ENCODE peak calls at places on chromosome 7, in seven cellular contexts. One of them, this sample, is unnamed.

GRCh38 chr7:44380179-44380830 is 54.9 kb upstream of the CAMK2B start:
- DNase-seq in GM12878: no peak
- DNase-seq in HepG2: no peak
- DNase-seq in H1: no peak
- DNase-seq in HCT116: no peak
- DNase-seq in SK-N-SH: peak
- DNase-seq in K562: no peak
- DNase-seq in this sample: no peak

GRCh38 chr7:92621026-92621540 is 30.9 kb upstream of the FAM133B start:
- DNase-seq in SK-N-SH: peak
- DNase-seq in HepG2: peak
- DNase-seq in GM12878: peak
- DNase-seq in HCT116: peak
- DNase-seq in H1: no peak
- DNase-seq in K562: peak
- DNase-seq in this sample: peak

GRCh38 chr7:2796358-2797352 is 47.5 kb downstream of the GNA12 start:
- DNase-seq in HepG2: no peak
- DNase-seq in H1: no peak
- DNase-seq in HCT116: no peak
- DNase-seq in SK-N-SH: no peak
- DNase-seq in K562: no peak
- DNase-seq in GM12878: no peak
- DNase-seq in this sample: no peak

GRCh38 chr7:3280445-3280844 is 20.6 kb upstream of the SDK1 start:
- DNase-seq in HepG2: no peak
- DNase-seq in SK-N-SH: no peak
- DNase-seq in GM12878: no peak
- DNase-seq in H1: no peak
- DNase-seq in HCT116: no peak
- DNase-seq in K562: no peak
- DNase-seq in this sample: no peak

GRCh38 chr7:42292991-42293521 is 56.0 kb upstream of the GLI3 start:
- DNase-seq in SK-N-SH: no peak
- DNase-seq in HepG2: no peak
- DNase-seq in HCT116: no peak
- DNase-seq in H1: no peak
- DNase-seq in K562: no peak
- DNase-seq in GM12878: no peak
- DNase-seq in this sample: peak

GRCh38 chr7:145696071-145696470 is 420.5 kb upstream of the CNTNAP2 start:
- DNase-seq in GM12878: no peak
- DNase-seq in K562: no peak
- DNase-seq in SK-N-SH: no peak
- DNase-seq in HepG2: no peak
- DNase-seq in HCT116: no peak
- DNase-seq in H1: no peak
- DNase-seq in this sample: no peak

GRCh38 chr7:80711521-80711920 is 73.1 kb downstream of the CD36 start:
- DNase-seq in H1: no peak
- DNase-seq in HepG2: no peak
- DNase-seq in K562: no peak
- DNase-seq in GM12878: no peak
- DNase-seq in HCT116: no peak
- DNase-seq in SK-N-SH: no peak
- DNase-seq in this sample: no peak

GRCh38 chr7:137903382-137904169 is 56.8 kb upstream of the DGKI start:
- DNase-seq in HepG2: peak
- DNase-seq in GM12878: peak
- DNase-seq in SK-N-SH: peak
- DNase-seq in K562: peak
- DNase-seq in H1: peak
- DNase-seq in HCT116: peak
- DNase-seq in this sample: peak

GRCh38 chr7:81484266-81484665 is 285.6 kb downstream of the HGF start:
- DNase-seq in HepG2: peak
- DNase-seq in GM12878: no peak
- DNase-seq in SK-N-SH: no peak
- DNase-seq in H1: no peak
- DNase-seq in K562: no peak
- DNase-seq in HCT116: no peak
- DNase-seq in this sample: no peak

GRCh38 chr7:27438878-27439589 is 196.4 kb downstream of the EVX1 start:
- DNase-seq in SK-N-SH: no peak
- DNase-seq in GM12878: no peak
- DNase-seq in H1: no peak
- DNase-seq in HCT116: no peak
- DNase-seq in K562: no peak
- DNase-seq in HepG2: no peak
- DNase-seq in this sample: no peak

GRCh38 chr7:27433581-27433980 is 191.0 kb downstream of the EVX1 start:
- DNase-seq in GM12878: no peak
- DNase-seq in H1: no peak
- DNase-seq in SK-N-SH: no peak
- DNase-seq in HepG2: no peak
- DNase-seq in K562: no peak
- DNase-seq in HCT116: no peak
- DNase-seq in this sample: no peak

GRCh38 chr7:27434729-27435400 is 192.3 kb downstream of the EVX1 start:
- DNase-seq in SK-N-SH: no peak
- DNase-seq in HCT116: no peak
- DNase-seq in HepG2: no peak
- DNase-seq in GM12878: no peak
- DNase-seq in H1: no peak
- DNase-seq in K562: no peak
- DNase-seq in this sample: no peak

GRCh38 chr7:27431465-27431864 is 188.9 kb downstream of the EVX1 start:
- DNase-seq in GM12878: no peak
- DNase-seq in K562: no peak
- DNase-seq in SK-N-SH: no peak
- DNase-seq in H1: no peak
- DNase-seq in HepG2: no peak
- DNase-seq in HCT116: no peak
- DNase-seq in this sample: no peak

GRCh38 chr7:27435461-27435860 is 192.9 kb downstream of the EVX1 start:
- DNase-seq in SK-N-SH: no peak
- DNase-seq in HepG2: no peak
- DNase-seq in H1: no peak
- DNase-seq in GM12878: no peak
- DNase-seq in HCT116: no peak
- DNase-seq in K562: no peak
- DNase-seq in this sample: no peak
- TF ChIP-seq JUND in SK-N-SH: no peak
- TF ChIP-seq JUND in HepG2: no peak
- TF ChIP-seq JUND in H1: no peak
- TF ChIP-seq JUND in GM12878: no peak
- TF ChIP-seq JUND in HCT116: no peak
- TF ChIP-seq JUND in K562: no peak
- TF ChIP-seq JUND in this sample: no peak

DNA sequence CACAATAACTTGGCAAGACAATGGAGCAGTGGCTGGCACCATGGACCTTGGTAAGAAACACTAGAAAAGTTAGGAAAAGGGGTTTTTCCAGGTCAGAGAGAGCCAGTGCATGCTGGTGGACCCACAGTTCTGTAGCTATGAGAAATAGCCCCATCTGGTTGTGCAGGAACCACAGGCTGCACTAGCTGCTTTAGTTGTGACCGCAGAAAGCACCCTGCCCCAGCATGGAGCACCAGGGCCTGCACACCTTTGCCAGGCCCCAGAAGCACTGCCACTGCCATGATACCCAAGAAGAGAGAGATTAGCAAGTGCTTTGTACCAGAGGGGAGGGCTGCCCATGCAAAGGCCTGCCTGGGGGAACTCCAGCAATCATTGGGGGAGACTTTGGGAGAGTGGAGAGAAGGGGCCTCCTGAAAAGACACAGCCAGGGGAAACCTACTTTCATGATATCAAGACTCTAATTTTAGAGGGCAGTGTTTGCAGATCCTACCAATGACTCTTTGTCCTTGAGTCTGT is 256.1 kb upstream of the C7orf33 start:
- DNase-seq in HCT116: no peak
- DNase-seq in H1: no peak
- DNase-seq in SK-N-SH: no peak
- DNase-seq in GM12878: no peak
- DNase-seq in HepG2: no peak
- DNase-seq in K562: no peak
- DNase-seq in this sample: no peak
- TF ChIP-seq JUND in HCT116: no peak
- TF ChIP-seq JUND in H1: no peak
- TF ChIP-seq JUND in SK-N-SH: no peak
- TF ChIP-seq JUND in GM12878: no peak
- TF ChIP-seq JUND in HepG2: no peak
- TF ChIP-seq JUND in K562: no peak
- TF ChIP-seq JUND in this sample: no peak

DNA sequence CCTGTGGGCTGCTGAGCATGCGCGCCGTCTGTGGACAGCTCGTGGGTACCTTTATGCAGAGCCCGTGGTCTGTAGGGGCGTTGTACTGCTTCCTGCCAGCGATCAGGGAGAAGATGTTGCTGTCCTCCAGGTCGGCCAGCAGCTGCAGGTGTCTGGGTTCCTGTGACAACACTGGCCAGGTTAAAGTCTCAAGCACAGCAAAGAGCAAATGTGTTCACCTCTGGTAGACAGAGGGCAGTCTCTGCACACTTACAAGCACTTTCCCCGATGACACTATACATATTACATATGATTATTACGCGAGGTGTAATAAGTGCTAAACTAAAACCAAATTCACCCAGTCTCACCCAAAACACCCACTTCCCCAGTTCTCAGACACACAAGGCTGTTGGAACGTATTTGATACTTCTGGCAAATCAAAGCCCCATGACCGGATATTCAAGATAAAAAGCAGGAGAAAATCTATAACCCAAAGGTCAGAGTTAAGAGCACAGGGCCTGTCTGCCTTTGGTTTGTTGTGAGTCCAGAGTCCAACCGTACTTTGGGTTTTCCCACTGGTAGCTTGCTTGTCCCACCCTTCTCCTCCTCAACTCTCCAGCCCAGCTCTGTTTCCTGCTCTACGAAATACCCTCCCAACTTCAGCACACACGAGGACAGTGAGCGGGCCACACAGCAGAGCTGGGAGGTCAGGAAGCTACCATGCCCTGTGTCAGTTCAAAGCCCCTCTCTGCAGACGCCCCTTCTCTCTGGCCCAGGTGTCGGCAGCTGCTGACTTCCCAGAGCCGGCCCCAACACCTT is 49.7 kb upstream of the DDC start:
- DNase-seq in GM12878: no peak
- DNase-seq in K562: no peak
- DNase-seq in HCT116: no peak
- DNase-seq in SK-N-SH: no peak
- DNase-seq in HepG2: peak
- DNase-seq in H1: no peak
- DNase-seq in this sample: peak
- TF ChIP-seq JUND in GM12878: no peak
- TF ChIP-seq JUND in K562: no peak
- TF ChIP-seq JUND in HCT116: no peak
- TF ChIP-seq JUND in SK-N-SH: no peak
- TF ChIP-seq JUND in HepG2: no peak
- TF ChIP-seq JUND in H1: no peak
- TF ChIP-seq JUND in this sample: no peak

DNA sequence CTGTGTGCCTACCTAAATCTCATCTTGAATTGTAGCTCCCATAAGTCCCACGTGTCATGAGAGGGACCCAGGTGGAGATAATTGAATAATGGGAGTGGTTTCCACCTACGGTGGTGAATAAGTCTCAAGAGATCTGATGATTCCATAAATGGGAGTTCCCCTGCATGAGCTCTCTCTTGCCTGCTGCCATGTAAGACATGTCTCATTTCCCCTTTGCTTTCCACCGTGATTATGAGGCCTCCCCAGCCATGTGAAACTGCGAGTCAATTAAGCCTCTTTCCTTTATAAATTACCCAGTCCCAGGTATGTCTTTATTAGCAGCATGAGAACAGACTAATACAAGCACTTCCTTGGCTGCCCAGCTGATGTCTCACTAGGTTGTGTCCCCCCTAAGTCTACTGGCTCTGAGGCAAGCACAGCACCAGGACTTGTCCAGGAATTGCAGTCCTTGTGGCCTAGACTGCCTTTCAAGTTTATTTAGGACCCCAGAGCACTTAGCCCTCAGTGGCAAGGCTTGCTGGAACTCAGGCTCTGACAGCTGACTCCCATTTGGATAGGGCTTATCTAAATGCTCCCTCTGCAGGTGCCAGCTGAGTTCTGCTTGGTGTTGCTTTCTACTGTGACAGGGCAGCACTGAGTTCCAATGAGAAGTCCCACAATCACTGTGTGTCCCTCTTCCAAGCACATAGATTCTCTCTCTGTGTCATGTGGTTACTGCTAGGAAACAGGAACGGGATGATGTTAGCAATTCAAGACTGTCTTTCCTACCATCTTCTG is 59.0 kb upstream of the TAS2R16 start:
- DNase-seq in HepG2: peak
- DNase-seq in K562: no peak
- DNase-seq in SK-N-SH: no peak
- DNase-seq in HCT116: peak
- DNase-seq in H1: peak
- DNase-seq in GM12878: no peak
- DNase-seq in this sample: no peak
- TF ChIP-seq JUND in HepG2: no peak
- TF ChIP-seq JUND in K562: no peak
- TF ChIP-seq JUND in SK-N-SH: no peak
- TF ChIP-seq JUND in HCT116: no peak
- TF ChIP-seq JUND in H1: no peak
- TF ChIP-seq JUND in GM12878: no peak
- TF ChIP-seq JUND in this sample: no peak

This sample was measured in T47D.